ENCODE peak calls at places on chromosomes 3 and 15, in seven cellular contexts. B, F, M, K, J, C and E are unnamed samples.

GRCh38 chr15:44035781-44036699 is 159.0 kb downstream of the FRMD5 start:
- DNase-seq in B (no peak), F (no peak), M (no peak), K (no peak), J (no peak), C (no peak), E (no peak)

GRCh38 chr3:14810795-14811661 is 7.7 kb upstream of the FGD5 start:
- DNase-seq in B (no peak), F (no peak), M (no peak), K (no peak), J (peak), C (no peak), E (no peak)

GRCh38 chr3:194007598-194008337 is 128.2 kb upstream of the HES1 start:
- DNase-seq in B (no peak), F (no peak), M (no peak), K (no peak), J (no peak), C (no peak), E (no peak)

GRCh38 chr15:85750319-85750806 is 44.4 kb downstream of the KLHL25 start:
- DNase-seq in B (no peak), F (no peak), M (no peak), K (no peak), J (peak), C (no peak), E (no peak)

GRCh38 chr15:22794621-22795167 is 8.2 kb downstream of the NIPA1 start:
- DNase-seq in B (no peak), F (no peak), M (no peak), K (no peak), J (no peak), C (no peak), E (no peak)

GRCh38 chr3:117547956-117548550 is 838.5 kb downstream of the TUSC7 start:
- DNase-seq in B (no peak), F (no peak), M (no peak), K (no peak), J (no peak), C (no peak), E (no peak)

GRCh38 chr15:76802411-76802810 is 102.7 kb downstream of the SCAPER start:
- DNase-seq in B (no peak), F (no peak), M (no peak), K (no peak), J (no peak), C (no peak), E (no peak)

GRCh38 chr3:149810846-149811245 is 2.2 kb upstream of the RNF13 start:
- DNase-seq in B (no peak), F (no peak), M (no peak), K (no peak), J (no peak), C (no peak), E (no peak)

GRCh38 chr3:187041362-187042061 is 97.8 kb downstream of the RPL39L start:
- DNase-seq in B (no peak), F (peak), M (no peak), K (no peak), J (no peak), C (no peak), E (no peak)

GRCh38 chr15:35522061-35522460 is 23.9 kb downstream of the DPH6 start:
- DNase-seq in B (no peak), F (no peak), M (no peak), K (no peak), J (peak), C (no peak), E (no peak)

GRCh38 chr3:105414841-105415240 is 48.1 kb downstream of the ALCAM start:
- DNase-seq in B (no peak), F (no peak), M (no peak), K (no peak), J (no peak), C (no peak), E (no peak)

GRCh38 chr3:31472479-31473390 is 60.0 kb upstream of the STT3B start:
- DNase-seq in B (no peak), F (no peak), M (no peak), K (no peak), J (no peak), C (no peak), E (no peak)

GRCh38 chr3:159832024-159832423 is 156.6 kb upstream of the IL12A start:
- DNase-seq in B (no peak), F (no peak), M (peak), K (no peak), J (no peak), C (no peak), E (no peak)

GRCh38 chr15:62248277-62248974 is 83.3 kb upstream of the C2CD4B start:
- DNase-seq in B (no peak), F (no peak), M (no peak), K (no peak), J (no peak), C (no peak), E (no peak)

GRCh38 chr15:93830221-93830765 is 401.1 kb upstream of the MCTP2 start:
- DNase-seq in B (no peak), F (no peak), M (no peak), K (no peak), J (no peak), C (no peak), E (no peak)

GRCh38 chr3:112119686-112120484 is 13.2 kb downstream of the GCSAM start:
- DNase-seq in B (no peak), F (no peak), M (no peak), K (no peak), J (no peak), C (no peak), E (no peak)

GRCh38 chr15:89783111-89783860 is 7.2 kb downstream of the MESP2 start:
- DNase-seq in B (no peak), F (no peak), M (no peak), K (no peak), J (peak), C (no peak), E (no peak)

GRCh38 chr3:172836390-172836997 is 86.0 kb downstream of the ECT2 start:
- DNase-seq in B (no peak), F (no peak), M (peak), K (no peak), J (peak), C (peak), E (no peak)

GRCh38 chr3:113531826-113532697 is at the start of gene SIDT1:
- DNase-seq in B (no peak), F (peak), M (peak), K (peak), J (peak), C (no peak), E (no peak)

GRCh38 chr15:25504307-25504706 is 65.5 kb upstream of the UBE3A start:
- DNase-seq in B (no peak), F (no peak), M (no peak), K (no peak), J (peak), C (no peak), E (no peak)

GRCh38 chr3:133330043-133330442 is 69.8 kb upstream of the BFSP2 start:
- DNase-seq in B (no peak), F (no peak), M (no peak), K (no peak), J (peak), C (no peak), E (no peak)

GRCh38 chr15:40079456-40079855 is 29.2 kb downstream of the BMF start:
- DNase-seq in B (no peak), F (no peak), M (no peak), K (no peak), J (no peak), C (no peak), E (no peak)

GRCh38 chr3:133843634-133844033 is 38.0 kb downstream of the SRPRB start:
- DNase-seq in B (no peak), F (no peak), M (no peak), K (no peak), J (no peak), C (peak), E (no peak)